ENCODE peak calls at places on chromosomes 12 and 14, in four cellular contexts. One of them, this sample, is unnamed. For H3K4me1, the result is how much of the 10 kb centered on the place peaks cover.

GRCh38 chr12:131753041-131753440 is 42.2 kb downstream of the SFSWAP start:
- DNase-seq in mesendoderm: no peak
- DNase-seq in uterus: no peak
- DNase-seq in left lung: no peak
- DNase-seq in this sample: no peak

GRCh38 chr12:74963304-74963703 is 246.3 kb downstream of the KCNC2 start:
- DNase-seq in mesendoderm: no peak
- DNase-seq in uterus: no peak
- DNase-seq in left lung: no peak
- DNase-seq in this sample: no peak

GRCh38 chr12:49885663-49886461 is 17.8 kb downstream of the FAIM2 start:
- DNase-seq in left lung: peak
- DNase-seq in uterus: no peak
- DNase-seq in mesendoderm: no peak
- DNase-seq in this sample: peak

GRCh38 chr14:95025218-95025617 is 132.1 kb downstream of the DICER1 start:
- DNase-seq in uterus: no peak
- DNase-seq in left lung: no peak
- DNase-seq in mesendoderm: no peak
- DNase-seq in this sample: no peak

GRCh38 chr14:105059035-105059916 is 6.0 kb downstream of the GPR132 start:
- DNase-seq in mesendoderm: peak
- DNase-seq in uterus: no peak
- DNase-seq in left lung: peak
- DNase-seq in this sample: no peak

GRCh38 chr12:6790496-6791150 is 1.3 kb downstream of the CD4 start:
- DNase-seq in mesendoderm: no peak
- DNase-seq in left lung: no peak
- DNase-seq in uterus: no peak
- DNase-seq in this sample: no peak

GRCh38 chr14:61577506-61577931 is 117.8 kb upstream of the HIF1A start:
- DNase-seq in uterus: no peak
- DNase-seq in left lung: no peak
- DNase-seq in mesendoderm: no peak
- DNase-seq in this sample: no peak

GRCh38 chr12:69898236-69898635 is 73.2 kb downstream of the MYRFL start:
- DNase-seq in uterus: no peak
- DNase-seq in left lung: no peak
- DNase-seq in mesendoderm: no peak
- DNase-seq in this sample: no peak

GRCh38 chr14:93008381-93008780 is 85.4 kb downstream of the CHGA start:
- DNase-seq in left lung: peak
- DNase-seq in uterus: peak
- DNase-seq in mesendoderm: no peak
- DNase-seq in this sample: no peak

GRCh38 chr12:96060041-96060440 is 24.7 kb upstream of the LTA4H start:
- DNase-seq in uterus: no peak
- DNase-seq in mesendoderm: no peak
- DNase-seq in left lung: no peak
- DNase-seq in this sample: no peak
- H3K4me1 ChIP-seq in uterus: under half
- H3K4me1 ChIP-seq in mesendoderm: under half
- H3K4me1 ChIP-seq in left lung: under half
- H3K4me1 ChIP-seq in this sample: under half

GRCh38 chr12:44788731-44789130 is 87.4 kb downstream of the NELL2 start:
- DNase-seq in mesendoderm: no peak
- DNase-seq in uterus: no peak
- DNase-seq in left lung: no peak
- DNase-seq in this sample: peak
- H3K4me1 ChIP-seq in mesendoderm: under half
- H3K4me1 ChIP-seq in uterus: under half
- H3K4me1 ChIP-seq in left lung: under half
- H3K4me1 ChIP-seq in this sample: under half

GRCh38 chr12:123393747-123394146 is 9.8 kb downstream of the KMT5A start:
- DNase-seq in left lung: no peak
- DNase-seq in mesendoderm: no peak
- DNase-seq in uterus: no peak
- DNase-seq in this sample: no peak
- H3K4me1 ChIP-seq in left lung: under half
- H3K4me1 ChIP-seq in mesendoderm: under half
- H3K4me1 ChIP-seq in uterus: under half
- H3K4me1 ChIP-seq in this sample: under half

DNA sequence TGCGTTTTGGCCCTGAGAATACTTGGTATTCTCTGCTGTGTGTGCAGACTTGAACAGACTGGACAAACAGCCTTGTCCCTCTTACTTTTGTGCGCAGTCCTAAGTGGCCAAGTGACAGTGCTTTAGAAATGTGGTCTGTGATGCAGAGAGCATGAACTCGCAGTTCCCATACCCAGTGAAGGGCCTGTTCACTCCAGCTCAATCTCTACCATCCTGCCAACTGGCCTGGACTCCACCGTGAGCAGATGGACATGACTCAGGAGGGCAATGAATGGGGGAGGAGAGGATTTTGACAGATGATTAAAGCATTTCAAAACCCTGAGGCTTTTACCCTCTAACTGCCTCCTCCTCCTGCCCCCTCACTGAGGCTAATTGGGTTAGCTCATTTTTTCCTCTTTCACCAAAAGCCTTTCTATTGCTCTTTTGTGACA is 62.5 kb upstream of the PYGL start:
- DNase-seq in uterus: peak
- DNase-seq in left lung: no peak
- DNase-seq in mesendoderm: no peak
- DNase-seq in this sample: no peak
- H3K4me1 ChIP-seq in uterus: under half
- H3K4me1 ChIP-seq in left lung: under half
- H3K4me1 ChIP-seq in mesendoderm: under half
- H3K4me1 ChIP-seq in this sample: under half

DNA sequence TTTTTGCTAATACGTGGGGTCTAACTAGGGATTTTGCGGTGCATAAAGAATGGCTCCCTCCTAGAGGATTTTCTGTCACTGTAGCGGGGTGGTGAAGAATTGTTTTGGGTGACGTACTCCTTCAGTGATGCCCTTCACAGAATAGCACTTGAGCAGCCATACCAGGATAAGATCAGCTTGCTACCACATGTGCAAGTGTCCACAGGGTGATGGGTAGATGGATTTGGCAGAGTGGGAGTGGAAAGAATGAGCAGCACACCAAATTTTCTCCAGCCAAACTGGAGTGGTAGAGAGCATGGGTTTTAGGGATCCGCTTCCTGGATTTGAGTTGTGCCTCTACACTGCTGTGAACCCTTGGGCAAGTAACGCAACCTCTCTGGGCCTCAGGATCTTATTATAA is 2.3 kb downstream of the TCP11L2 start:
- DNase-seq in mesendoderm: no peak
- DNase-seq in left lung: no peak
- DNase-seq in uterus: no peak
- DNase-seq in this sample: no peak
- H3K4me1 ChIP-seq in mesendoderm: under half
- H3K4me1 ChIP-seq in left lung: under half
- H3K4me1 ChIP-seq in uterus: under half
- H3K4me1 ChIP-seq in this sample: under half

DNA sequence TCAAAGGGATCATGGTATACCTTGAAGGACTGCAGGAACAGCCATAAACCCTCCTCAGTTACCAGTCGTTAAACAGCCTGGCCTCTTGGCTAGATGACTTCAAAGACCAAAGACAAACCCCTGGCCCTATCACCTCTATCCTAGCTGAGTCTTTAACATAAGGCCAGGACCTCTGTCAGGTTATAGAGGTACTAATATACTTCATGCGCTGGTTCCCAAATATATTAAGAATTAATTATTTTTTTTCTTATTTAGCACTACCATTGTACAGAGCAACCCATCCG is 459.8 kb downstream of the RAD51B start:
- DNase-seq in mesendoderm: no peak
- DNase-seq in uterus: no peak
- DNase-seq in left lung: no peak
- DNase-seq in this sample: no peak
- H3K4me1 ChIP-seq in mesendoderm: under half
- H3K4me1 ChIP-seq in uterus: under half
- H3K4me1 ChIP-seq in left lung: under half
- H3K4me1 ChIP-seq in this sample: under half

GRCh38 chr12:92105676-92106075 is 40.0 kb downstream of the BTG1 start:
- DNase-seq in uterus: no peak
- DNase-seq in left lung: no peak
- DNase-seq in mesendoderm: no peak
- DNase-seq in this sample: no peak

GRCh38 chr12:92105110-92105509 is 40.5 kb downstream of the BTG1 start:
- DNase-seq in mesendoderm: no peak
- DNase-seq in left lung: no peak
- DNase-seq in uterus: no peak
- DNase-seq in this sample: no peak

GRCh38 chr12:92107621-92108131 is 38.0 kb downstream of the BTG1 start:
- DNase-seq in uterus: no peak
- DNase-seq in left lung: no peak
- DNase-seq in mesendoderm: peak
- DNase-seq in this sample: no peak

GRCh38 chr12:92108651-92109050 is 37.0 kb downstream of the BTG1 start:
- DNase-seq in mesendoderm: peak
- DNase-seq in left lung: no peak
- DNase-seq in uterus: peak
- DNase-seq in this sample: no peak

GRCh38 chr12:92107094-92107493 is 38.6 kb downstream of the BTG1 start:
- DNase-seq in uterus: no peak
- DNase-seq in mesendoderm: peak
- DNase-seq in left lung: no peak
- DNase-seq in this sample: no peak
- H3K4me1 ChIP-seq in uterus: under half
- H3K4me1 ChIP-seq in mesendoderm: under half
- H3K4me1 ChIP-seq in left lung: under half
- H3K4me1 ChIP-seq in this sample: under half